ENCODE peak calls at places on chromosomes 2 and 18, in four cellular contexts. L, Y, R and A are unnamed samples.

GRCh38 chr18:78978336-78979057 is 1.1 kb upstream of the SALL3 start:
- DNase-seq in Y (no peak), L (no peak), R (no peak), A (peak)

GRCh38 chr18:63213331-63213900 is 106.2 kb downstream of the BCL2 start:
- DNase-seq in L (no peak), R (no peak), Y (no peak), A (no peak)

GRCh38 chr2:37343537-37344434 is 644 bp upstream of the QPCT start:
- DNase-seq in L (no peak), R (peak), Y (peak), A (peak)

GRCh38 chr2:15747698-15748471 is 156.2 kb downstream of the DDX1 start:
- DNase-seq in Y (no peak), R (no peak), L (no peak), A (no peak)

GRCh38 chr2:8906208-8906607 is 68.8 kb upstream of the KIDINS220 start:
- DNase-seq in R (peak), L (no peak), Y (peak), A (peak)

GRCh38 chr2:95326433-95327140 is 29.4 kb downstream of the KCNIP3 start:
- DNase-seq in R (no peak), L (no peak), Y (no peak), A (no peak)

GRCh38 chr2:108428286-108429009 is 20.6 kb upstream of the GCC2 start:
- DNase-seq in R (no peak), L (no peak), Y (no peak), A (no peak)

GRCh38 chr2:121195036-121195435 is 90.0 kb downstream of the TFCP2L1 start:
- DNase-seq in Y (no peak), L (no peak), R (no peak), A (no peak)

GRCh38 chr2:241300000-241300399 is 15.5 kb downstream of the HDLBP start:
- DNase-seq in Y (no peak), L (no peak), R (no peak), A (no peak)

GRCh38 chr18:34787931-34788532 is 77.9 kb downstream of the DTNA start:
- DNase-seq in L (no peak), Y (peak), R (peak), A (peak)

GRCh38 chr2:218981390-218982311 is 3.3 kb downstream of the FEV start:
- DNase-seq in Y (peak), R (peak), L (peak), A (no peak)

GRCh38 chr18:48843162-48843561 is 107.6 kb downstream of the SMAD7 start:
- DNase-seq in Y (no peak), R (no peak), L (no peak), A (no peak)

GRCh38 chr2:227460833-227461232 is 11.1 kb upstream of the AGFG1 start:
- DNase-seq in L (no peak), R (no peak), Y (peak), A (no peak)

GRCh38 chr18:59646228-59646945 is 50.8 kb downstream of the CCBE1 start:
- DNase-seq in R (no peak), L (no peak), Y (no peak), A (no peak)

GRCh38 chr2:104102615-104103014 is 751.3 kb upstream of the POU3F3 start:
- DNase-seq in L (no peak), Y (no peak), R (no peak), A (no peak)

GRCh38 chr2:163364736-163365135 is 371.1 kb downstream of the FIGN start:
- DNase-seq in L (no peak), Y (no peak), R (no peak), A (no peak)

GRCh38 chr2:20421988-20422678 is 24.7 kb upstream of the RHOB start:
- DNase-seq in R (peak), L (peak), Y (peak), A (peak)

GRCh38 chr18:23580677-23581367 is 5.5 kb downstream of the NPC1 start:
- DNase-seq in R (no peak), L (no peak), Y (peak), A (peak)

GRCh38 chr2:16244153-16244965 is 304.0 kb downstream of the MYCN start:
- DNase-seq in R (no peak), L (no peak), Y (no peak), A (no peak)

GRCh38 chr2:160596431-160596830 is 102.8 kb upstream of the RBMS1 start:
- DNase-seq in R (no peak), Y (no peak), L (no peak), A (no peak)

GRCh38 chr18:76234559-76234958 is 260.5 kb downstream of the ZNF516 start:
- DNase-seq in R (no peak), L (no peak), Y (no peak), A (no peak)

GRCh38 chr2:207796585-207797350 is 27.1 kb upstream of the FZD5 start:
- DNase-seq in Y (peak), R (no peak), L (no peak), A (no peak)

GRCh38 chr2:61631321-61631720 is 93.2 kb upstream of the XPO1 start:
- DNase-seq in L (no peak), Y (no peak), R (no peak), A (no peak)

GRCh38 chr18:33751613-33752221 is 173.7 kb downstream of the ASXL3 start:
- DNase-seq in Y (peak), R (no peak), L (no peak), A (peak)

GRCh38 chr18:22558945-22559385 is 141.2 kb upstream of the CTAGE1 start:
- DNase-seq in R (peak), Y (peak), L (peak), A (peak)

DNA sequence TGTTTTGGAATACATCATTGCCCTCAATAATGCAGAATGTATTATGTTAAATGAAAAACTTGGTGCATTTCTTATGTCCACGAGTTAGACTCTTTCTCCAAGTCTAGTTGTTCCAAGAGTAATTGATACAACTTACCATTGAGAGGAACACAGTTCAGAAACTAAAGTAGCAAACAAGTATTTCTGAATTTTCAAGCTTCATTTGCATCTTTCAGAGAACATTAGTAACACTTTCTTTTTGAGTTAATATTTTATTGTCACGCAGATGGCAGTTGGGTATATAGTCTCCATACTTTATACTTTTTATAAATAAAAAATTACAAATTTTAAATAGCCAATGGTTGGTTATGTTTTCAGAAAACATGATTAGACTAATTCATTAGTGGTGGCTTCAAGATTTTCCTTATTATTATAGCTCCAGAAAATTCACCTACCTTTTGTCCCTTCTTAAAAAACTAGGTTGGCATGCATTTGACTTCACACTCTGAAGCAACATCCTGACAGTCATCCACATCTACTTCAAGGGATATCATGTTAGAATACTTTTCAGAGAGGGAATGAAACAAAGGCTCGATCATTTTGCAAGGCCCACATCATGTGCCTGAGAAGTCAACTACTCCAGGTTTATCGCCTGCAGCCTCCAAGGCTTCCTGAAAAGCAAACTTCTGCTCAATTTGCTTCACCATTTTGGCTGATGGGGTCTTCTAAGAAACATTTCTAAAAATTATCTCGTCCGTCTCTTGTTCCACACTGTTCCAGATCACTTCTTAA is 29.9 kb downstream of the LYPD6B start:
- DNase-seq in L (no peak), Y (no peak), R (no peak), A (peak)
- H3K4me3 ChIP-seq in L (no peak), Y (no peak), R (no peak), A (no peak)

GRCh38 chr2:10911291-10912075 is at the start of gene KCNF1:
- DNase-seq in Y (peak), L (peak), R (peak), A (peak)
- TF ChIP-seq CTCF in Y (peak), L (no peak), R (peak), A (no peak)

DNA sequence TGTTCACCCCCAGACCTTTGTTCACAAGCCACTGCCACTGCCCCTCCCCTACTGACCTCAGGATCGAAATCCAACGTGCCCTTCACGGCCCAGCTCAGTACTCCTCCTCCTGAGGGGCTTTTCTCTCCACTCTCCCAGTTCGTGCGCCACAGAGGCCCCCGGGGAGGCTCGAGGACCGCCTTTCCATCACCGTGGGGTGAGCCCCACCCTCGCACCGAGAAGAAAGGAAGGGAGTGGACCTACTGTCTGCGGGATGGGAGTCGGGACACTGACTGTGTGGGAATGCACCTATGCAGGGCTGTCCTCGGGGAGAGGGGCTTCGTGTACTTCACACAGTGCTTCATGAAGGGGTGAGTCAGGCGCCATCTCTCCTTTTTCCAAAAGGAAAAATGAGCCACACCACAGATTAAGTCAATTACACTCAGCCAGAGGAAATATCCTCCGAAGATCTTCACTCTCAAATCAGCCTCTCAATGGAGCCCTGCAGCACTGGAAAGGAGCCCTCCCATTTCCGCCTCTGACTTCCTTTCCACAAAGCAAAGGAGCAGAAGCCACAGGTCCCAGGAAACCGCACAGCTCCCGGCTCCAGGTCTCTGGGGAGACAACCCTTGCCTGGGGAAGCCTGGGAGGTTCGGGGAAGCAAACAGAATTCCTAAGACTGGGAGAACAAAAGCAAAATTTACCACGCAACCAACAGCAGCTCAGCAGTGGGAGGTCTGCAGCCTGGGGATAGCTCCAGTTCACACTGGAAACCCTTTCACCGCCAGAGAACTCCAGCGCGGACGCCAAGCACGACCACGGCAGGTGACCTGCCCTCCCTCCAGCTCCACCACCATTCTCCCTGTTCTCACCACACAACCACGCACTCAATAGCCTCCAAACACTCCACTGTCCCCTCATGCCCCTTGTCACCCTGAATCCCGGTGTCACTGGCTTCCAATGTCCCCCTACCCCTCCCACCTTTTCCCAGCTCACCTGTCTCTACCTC is 21.6 kb downstream of the ADCY3 start:
- DNase-seq in R (no peak), Y (no peak), L (no peak), A (no peak)
- H3K4me3 ChIP-seq in R (no peak), Y (no peak), L (no peak), A (no peak)

DNA sequence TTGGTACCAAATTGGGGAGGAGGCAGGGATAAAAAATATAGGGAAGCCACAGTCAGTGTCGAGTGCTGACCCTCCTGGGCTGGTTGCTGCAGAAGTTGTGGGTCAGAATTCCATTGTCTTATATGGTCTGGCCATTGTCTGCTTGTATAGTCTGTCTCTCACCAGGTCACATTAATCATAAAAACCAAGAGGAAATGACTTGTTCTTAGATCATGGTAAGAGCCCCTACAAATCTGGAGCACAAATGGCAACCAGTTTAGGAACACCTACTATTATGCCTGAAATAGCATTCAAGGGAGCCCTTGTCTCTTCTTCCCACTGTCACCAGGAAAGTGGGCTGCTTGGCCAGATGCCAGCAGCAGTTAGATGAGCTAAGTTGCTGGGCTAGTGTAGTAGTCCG is 119.7 kb upstream of the RMP24 start:
- DNase-seq in L (no peak), Y (no peak), R (peak), A (no peak)
- TF ChIP-seq CTCF in L (no peak), Y (no peak), R (no peak), A (no peak)

GRCh38 chr2:177264539-177265385 is at the start of gene NFE2L2:
- DNase-seq in R (peak), Y (peak), L (peak), A (peak)

GRCh38 chr2:177265386-177265690 is 811 bp upstream of the NFE2L2 start:
- DNase-seq in L (no peak), Y (peak), R (no peak), A (peak)

GRCh38 chr2:177263451-177264208 is 897 bp downstream of the NFE2L2 start:
- DNase-seq in L (peak), R (peak), Y (peak), A (peak)

GRCh38 chr2:177264209-177264538 is 353 bp downstream of the NFE2L2 start:
- DNase-seq in Y (peak), L (peak), R (no peak), A (no peak)

DNA sequence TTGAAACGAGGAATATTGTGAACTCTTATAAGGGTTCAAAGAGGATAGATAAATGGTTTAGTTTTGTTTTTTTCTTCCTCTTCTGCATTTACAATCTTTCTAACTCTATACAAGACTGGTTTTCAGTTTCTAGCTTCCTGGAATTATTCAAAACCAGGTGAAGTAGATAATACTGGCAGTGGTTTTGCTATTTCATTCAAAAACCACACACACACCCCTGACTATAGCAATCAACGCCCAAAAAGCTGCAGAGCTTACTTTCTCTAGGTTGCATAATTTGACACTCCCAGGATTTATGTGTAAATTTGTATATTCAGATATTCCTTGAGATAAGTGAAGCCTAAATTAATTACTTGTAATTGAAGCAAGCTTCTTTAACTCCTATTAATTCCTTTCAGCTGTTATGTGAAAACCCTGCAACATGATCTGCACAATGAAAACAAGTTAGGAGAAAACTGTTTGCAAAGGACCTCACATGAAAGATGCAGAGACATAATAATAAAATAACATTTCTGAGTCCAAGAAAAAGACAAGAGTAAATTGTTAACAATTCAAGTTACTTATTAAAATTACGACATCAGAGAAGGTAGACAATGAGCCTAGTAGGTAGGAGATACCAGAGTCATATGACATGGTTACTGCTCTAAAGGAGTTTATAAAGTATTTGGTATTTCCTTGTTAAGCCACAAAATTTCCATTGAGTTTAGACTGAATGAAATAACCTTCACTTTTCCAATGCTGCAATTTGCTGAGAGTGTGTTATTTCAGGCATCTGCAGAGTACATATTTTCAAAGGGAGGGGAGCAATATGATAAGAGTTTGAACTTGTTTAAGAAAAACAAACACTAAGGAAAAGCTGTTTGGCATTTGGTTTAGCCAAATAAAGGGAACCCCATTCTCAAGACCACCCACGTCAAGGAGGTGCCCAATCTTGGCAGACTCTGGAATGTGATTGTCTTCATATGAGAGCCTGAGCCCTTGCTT is 1.6 kb upstream of the NFE2L2 start:
- DNase-seq in R (peak), L (no peak), Y (peak), A (peak)
- H3K4me3 ChIP-seq in R (peak), L (peak), Y (no peak), A (no peak)

DNA sequence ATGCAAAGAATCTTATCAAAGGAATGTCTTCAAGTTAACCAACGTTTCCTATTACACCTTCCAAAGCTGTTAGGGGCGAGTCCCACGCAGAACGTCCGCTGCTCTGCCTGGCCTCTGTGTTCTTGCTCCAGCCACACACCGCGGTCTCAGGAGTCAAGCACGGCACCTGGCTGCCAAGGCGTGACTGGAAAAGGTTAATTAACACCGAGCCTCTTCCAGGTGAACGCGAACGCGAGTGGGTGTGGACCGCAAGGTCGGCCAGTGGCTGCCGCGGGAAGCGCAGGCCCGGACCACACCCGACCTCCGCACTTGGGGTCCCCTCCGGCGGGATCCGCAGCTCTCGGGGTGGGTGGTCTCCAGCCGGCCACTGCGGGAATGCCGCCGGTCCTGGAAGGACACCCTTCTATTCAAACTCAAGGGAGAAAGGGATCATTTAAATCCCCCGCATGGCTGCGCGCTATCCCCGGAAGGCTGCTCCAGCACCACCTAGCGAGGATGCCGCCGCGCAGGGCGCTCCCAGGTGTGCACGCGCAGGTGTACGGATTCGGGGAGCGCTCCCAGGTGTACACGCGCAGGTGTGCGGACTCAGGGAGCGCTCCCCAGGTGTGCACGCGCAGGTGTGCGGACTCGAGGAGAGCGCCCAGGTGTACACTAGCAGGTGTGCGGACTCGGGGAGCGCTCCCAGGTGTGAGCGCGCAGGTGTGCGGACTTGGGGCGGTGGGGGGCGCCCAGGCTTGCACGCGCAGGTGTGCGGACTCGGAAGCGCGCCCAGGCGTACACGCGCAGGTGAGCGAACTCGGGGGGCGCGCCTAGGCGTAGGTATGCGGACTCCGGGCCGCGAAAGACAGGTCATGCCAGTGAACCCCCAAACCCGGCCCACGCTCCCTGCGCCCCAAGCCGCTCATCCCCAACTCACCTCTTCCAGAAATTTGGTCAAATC is 662 bp downstream of the CYB5A start:
- DNase-seq in L (peak), R (peak), Y (no peak), A (no peak)
- TF ChIP-seq CTCF in L (no peak), R (peak), Y (no peak), A (no peak)

GRCh38 chr2:48417843-48418838 is 111.8 kb upstream of the STON1 start:
- DNase-seq in R (no peak), L (no peak), Y (no peak), A (no peak)

GRCh38 chr2:48414980-48415764 is 114.8 kb upstream of the STON1 start:
- DNase-seq in Y (no peak), L (no peak), R (no peak), A (peak)

GRCh38 chr2:48414640-48414979 is 115.3 kb upstream of the STON1 start:
- DNase-seq in L (no peak), Y (no peak), R (no peak), A (no peak)

GRCh38 chr2:48414196-48414595 is 115.8 kb upstream of the STON1 start:
- DNase-seq in Y (no peak), L (no peak), R (no peak), A (no peak)

GRCh38 chr2:48415765-48416515 is 114.0 kb upstream of the STON1 start:
- DNase-seq in L (no peak), Y (no peak), R (no peak), A (no peak)
- H3K4me3 ChIP-seq in L (no peak), Y (no peak), R (no peak), A (no peak)

DNA sequence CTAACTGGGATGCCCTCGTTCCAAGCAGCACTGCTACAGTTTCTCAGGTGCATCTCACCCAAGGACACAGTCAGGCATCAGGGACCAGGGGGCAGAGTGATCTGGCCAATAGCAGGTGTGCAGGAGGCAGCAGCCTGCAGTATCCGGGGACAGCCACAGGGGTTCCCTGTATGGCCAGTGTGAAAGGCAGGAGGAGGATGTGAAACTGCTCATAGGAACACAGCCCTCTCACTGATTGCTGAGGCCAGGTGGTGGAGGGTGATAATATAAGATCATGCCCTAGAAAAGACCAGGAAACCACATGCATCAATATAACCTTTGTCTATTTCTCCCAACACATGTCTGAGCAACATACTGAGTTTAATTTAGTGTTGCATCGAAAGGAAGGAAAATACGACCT is 112.7 kb upstream of the TACR1 start:
- DNase-seq in Y (no peak), L (no peak), R (no peak), A (no peak)
- TF ChIP-seq CTCF in Y (peak), L (no peak), R (peak), A (peak)

GRCh38 chr2:100196786-100197494 is 54.5 kb upstream of the AFF3 start:
- DNase-seq in R (no peak), Y (peak), L (peak), A (peak)
- H3K4me3 ChIP-seq in R (no peak), Y (no peak), L (no peak), A (no peak)